ENCODE peak calls at places on chromosomes 6 and 20, in four cellular contexts. W is BE2C, U is ovary, P is astrocyte of the spinal cord. O is an unnamed sample.
A peak's percentile ranks its signal among the peaks of the same experiment; 100 is the strongest.

GRCh38 chr6:148658701-148659100 is 88.1 kb upstream of the UST start:
- DNase-seq in W (no peak), U (no peak), P (no peak), O (no peak)

GRCh38 chr20:38685853-38686473 is 38.3 kb upstream of the SLC32A1 start:
- DNase-seq in W (no peak), U (peak; percentile 50), P (peak; percentile 48), O (peak; percentile 27)

GRCh38 chr6:149593443-149593842 is 27.3 kb downstream of the GINM1 start:
- DNase-seq in W (no peak), U (no peak), P (no peak), O (no peak)

GRCh38 chr6:3740551-3741476 is 10.7 kb downstream of the PXDC1 start:
- DNase-seq in W (no peak), U (peak; percentile 30), P (no peak), O (no peak)

GRCh38 chr6:70166088-70166958 is 136.6 kb downstream of the COL9A1 start:
- DNase-seq in W (peak; percentile 78), U (no peak), P (peak; percentile 32), O (peak; percentile 16)

GRCh38 chr6:119384444-119384843 is 34.9 kb upstream of the MAN1A1 start:
- DNase-seq in W (no peak), U (no peak), P (peak; percentile 42), O (no peak)

GRCh38 chr6:150016324-150017185 is 8.8 kb downstream of the RAET1L start:
- DNase-seq in W (peak; percentile 50), U (peak; percentile 46), P (peak; percentile 68), O (no peak)

GRCh38 chr6:163950159-163950558 is 535.6 kb downstream of the QKI start:
- DNase-seq in W (no peak), U (no peak), P (peak; percentile 59), O (no peak)

GRCh38 chr6:154536922-154537449 is 26.5 kb upstream of the CNKSR3 start:
- DNase-seq in W (no peak), U (no peak), P (no peak), O (no peak)

GRCh38 chr20:31819083-31819784 is at the start of gene MYLK2:
- DNase-seq in W (no peak), U (no peak), P (no peak), O (peak; percentile 54)

GRCh38 chr6:117481926-117482239 is 591 bp upstream of the DCBLD1 start:
- DNase-seq in W (no peak), U (no peak), P (no peak), O (no peak)

GRCh38 chr20:24980321-24981053 is 12.1 kb downstream of the APMAP start:
- DNase-seq in W (no peak), U (no peak), P (no peak), O (no peak)

GRCh38 chr6:14119764-14120163 is 2.2 kb downstream of the CD83 start:
- DNase-seq in W (no peak), U (no peak), P (no peak), O (no peak)

GRCh38 chr6:122553697-122554096 is 56.5 kb upstream of the PKIB start:
- DNase-seq in W (no peak), U (no peak), P (no peak), O (no peak)

GRCh38 chr6:26224940-26225847 is 138.0 kb downstream of the HFE start:
- DNase-seq in W (no peak), U (peak; percentile 65), P (peak; percentile 96), O (no peak)

GRCh38 chr6:139736507-139736906 is 362.1 kb upstream of the CITED2 start:
- DNase-seq in W (no peak), U (no peak), P (no peak), O (no peak)

GRCh38 chr6:150352321-150353296 is 16.2 kb upstream of the IYD start:
- DNase-seq in W (no peak), U (no peak), P (peak; percentile 70), O (no peak)

GRCh38 chr6:64838726-64839125 is 868.3 kb downstream of the EYS start:
- DNase-seq in W (no peak), U (no peak), P (no peak), O (no peak)

GRCh38 chr6:143400258-143401059 is 50.0 kb downstream of the ADAT2 start:
- DNase-seq in W (no peak), U (no peak), P (no peak), O (no peak)

GRCh38 chr6:64010010-64010409 is 374.4 kb downstream of the PHF3 start:
- DNase-seq in W (peak; percentile 35), U (no peak), P (no peak), O (no peak)

GRCh38 chr6:73985891-73986290 is 289.9 kb downstream of the CD109 start:
- DNase-seq in W (no peak), U (no peak), P (no peak), O (no peak)

GRCh38 chr6:89682991-89683390 is 44.4 kb upstream of the LYRM2 start:
- DNase-seq in W (no peak), U (no peak), P (no peak), O (no peak)

GRCh38 chr20:21141825-21142224 is 15.9 kb downstream of the KIZ start:
- DNase-seq in W (no peak), U (no peak), P (no peak), O (no peak)

GRCh38 chr6:31441368-31442267 is 38.2 kb downstream of the MICA start:
- DNase-seq in W (peak; percentile 73), U (peak; percentile 88), P (peak; percentile 40), O (peak; percentile 84)
- H3K4me3 ChIP-seq in W (no peak overlapping the region), U (no peak overlapping the region), P (no peak overlapping the region), O (peak overlapping the region; percentile 48)

GRCh38 chr20:64047968-64048401 is 1.5 kb downstream of the SOX18 start:
- DNase-seq in W (peak; percentile 31), U (no peak), P (no peak), O (no peak)
- H3K4me3 ChIP-seq in W (peak overlapping the region; percentile 53), U (no peak overlapping the region), P (no peak overlapping the region), O (peak overlapping the region; percentile 71)

DNA sequence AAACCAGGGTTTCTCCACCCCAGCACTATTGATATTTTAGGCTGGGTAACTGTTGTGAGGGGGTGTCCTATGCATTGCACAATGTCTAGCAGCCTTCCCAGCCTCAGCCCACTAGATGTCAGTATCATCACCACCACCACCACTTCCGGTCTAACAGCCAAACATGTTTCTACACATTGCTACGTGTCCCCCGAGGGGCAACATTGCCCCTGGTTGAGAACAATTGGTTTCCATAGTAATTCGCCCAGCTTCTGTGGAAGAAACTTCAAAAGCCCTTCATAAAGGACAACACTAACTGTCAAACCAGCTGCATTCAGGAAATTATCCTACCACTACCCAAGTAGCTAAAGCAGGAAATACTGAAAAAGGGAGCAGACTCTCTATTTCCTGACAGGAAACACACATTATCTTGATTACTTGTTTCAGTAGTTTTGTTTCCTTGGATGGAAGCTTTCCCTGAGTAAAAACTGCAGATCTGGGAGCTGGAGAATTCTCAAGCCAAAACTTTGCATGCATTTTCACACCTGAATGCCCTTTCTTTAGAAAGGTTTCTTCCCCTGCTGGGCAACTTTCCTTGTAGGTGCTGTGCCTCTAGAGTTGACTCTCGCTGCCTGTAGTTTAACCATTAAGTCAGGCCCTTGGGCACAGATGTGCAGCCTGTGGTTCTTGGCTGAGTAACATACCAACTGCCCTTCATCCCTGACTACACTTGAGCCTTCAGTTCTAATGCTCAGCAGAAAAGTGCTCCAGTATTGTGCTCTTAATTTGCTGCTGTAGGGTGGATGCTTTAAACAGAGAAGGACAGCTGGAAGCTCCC is 23.6 kb downstream of the PKHD1 start:
- DNase-seq in W (peak; percentile 65), U (no peak), P (peak; percentile 6), O (no peak)
- H3K4me3 ChIP-seq in W (peak overlapping the region; percentile 32), U (no peak overlapping the region), P (no peak overlapping the region), O (no peak overlapping the region)

GRCh38 chr6:165665384-165665672 is 2.3 kb upstream of the PDE10A start:
- DNase-seq in W (no peak), U (no peak), P (no peak), O (no peak)
- H3K4me3 ChIP-seq in W (no peak overlapping the region), U (no peak overlapping the region), P (no peak overlapping the region), O (peak overlapping the region; percentile 93)

DNA sequence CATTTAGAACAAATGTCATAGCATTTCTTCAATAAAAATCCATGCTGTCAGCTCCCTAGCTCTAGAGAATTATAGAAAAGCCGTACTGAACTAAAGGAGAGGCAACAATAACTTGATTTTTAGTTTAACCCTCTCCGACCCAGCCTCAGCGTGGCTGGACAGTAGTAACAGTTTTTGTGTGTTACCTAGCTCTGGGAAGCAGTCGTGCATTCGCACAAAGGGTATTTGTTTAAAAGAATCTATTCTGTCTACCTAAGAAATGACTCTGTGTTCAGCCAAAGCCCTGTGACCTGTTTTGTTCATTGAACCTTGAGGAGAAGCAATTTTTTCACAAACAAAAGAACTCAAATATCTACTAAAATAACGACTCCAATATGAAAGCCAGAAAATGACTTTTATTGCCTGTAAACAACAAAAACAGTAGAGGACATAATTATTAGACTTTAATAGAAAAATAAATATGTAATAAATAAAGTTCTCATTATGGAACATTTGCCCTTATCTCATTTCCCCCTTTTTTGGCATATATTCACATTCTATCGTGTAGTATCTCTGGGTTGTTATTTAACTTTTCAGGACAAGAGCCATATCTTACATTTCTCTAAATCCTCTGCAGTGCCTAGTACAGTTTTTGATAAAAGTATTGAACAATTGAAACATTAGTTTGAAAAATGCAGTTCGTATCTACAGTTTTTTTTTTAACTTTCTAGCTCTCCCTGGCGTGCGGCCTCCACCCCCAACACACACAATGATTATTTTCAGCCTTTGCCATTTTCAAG is 442.2 kb upstream of the SOX4 start:
- DNase-seq in W (no peak), U (no peak), P (no peak), O (no peak)
- H3K4me3 ChIP-seq in W (no peak overlapping the region), U (no peak overlapping the region), P (no peak overlapping the region), O (no peak overlapping the region)

DNA sequence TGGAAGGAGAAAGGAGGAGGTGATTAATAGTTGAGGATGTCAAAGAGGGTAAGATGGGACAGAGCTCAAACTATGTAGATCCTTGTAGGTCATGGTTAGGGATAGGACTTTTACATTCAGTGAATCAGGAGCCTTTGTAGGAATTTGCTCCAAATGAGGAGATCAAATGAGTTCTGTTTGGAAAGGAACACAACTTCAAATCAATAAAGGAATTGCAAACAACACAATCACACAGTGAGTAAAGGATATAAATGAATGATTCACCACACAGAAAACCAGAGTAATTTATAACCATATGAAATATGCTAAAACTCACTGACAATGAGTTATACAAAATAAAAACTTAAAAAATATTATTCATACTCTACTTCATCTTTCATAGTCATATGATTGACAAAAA is 480.8 kb upstream of the EPHA7 start:
- DNase-seq in W (no peak), U (no peak), P (no peak), O (no peak)
- H3K4me3 ChIP-seq in W (no peak overlapping the region), U (no peak overlapping the region), P (no peak overlapping the region), O (no peak overlapping the region)

GRCh38 chr6:54377776-54378175 is 69.5 kb downstream of the TINAG start:
- DNase-seq in W (no peak), U (no peak), P (peak; percentile 5), O (no peak)
- H3K4me3 ChIP-seq in W (no peak overlapping the region), U (no peak overlapping the region), P (no peak overlapping the region), O (no peak overlapping the region)

DNA sequence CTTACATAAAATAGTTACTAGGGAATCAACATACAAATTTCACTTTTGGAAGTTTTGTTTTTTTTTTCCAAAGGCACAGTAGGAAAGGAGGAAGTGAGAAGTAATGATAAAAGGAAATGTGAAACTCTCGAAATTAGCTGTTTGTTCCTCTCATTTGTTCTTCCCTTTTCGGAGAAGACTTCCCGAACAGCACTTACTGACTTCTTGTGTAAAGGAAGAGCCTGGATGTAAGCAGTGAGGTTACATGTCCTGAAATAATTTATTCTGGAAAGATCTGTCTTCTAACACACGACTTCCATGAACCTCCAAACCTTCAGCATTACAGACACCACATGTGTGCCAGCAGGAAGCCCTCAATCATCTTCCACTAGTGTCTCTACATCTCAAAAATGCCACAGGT is 59.1 kb downstream of the KIF16B start:
- DNase-seq in W (no peak), U (no peak), P (no peak), O (no peak)
- H3K4me3 ChIP-seq in W (no peak overlapping the region), U (no peak overlapping the region), P (no peak overlapping the region), O (no peak overlapping the region)